ENCODE peak calls at places on chromosomes 2 and 18, in eight cellular contexts. M is mesendoderm, I is tibial nerve, G is colonic mucosa, J is uterus, C is psoas muscle, D is transverse colon, V is LNCaP clone FGC. Y is an unnamed sample.
A peak's percentile ranks its signal among the peaks of the same experiment; 100 is the strongest.

GRCh38 chr18:48140738-48141137 is 210.3 kb upstream of the SMAD2 start:
- DNase-seq in M (no peak), I (no peak), G (no peak), J (no peak), C (no peak), D (no peak), V (no peak), Y (no peak)

GRCh38 chr2:105460048-105460732 is 61.3 kb upstream of the FHL2 start:
- DNase-seq in M (no peak), I (no peak), G (no peak), J (peak; percentile 24), C (no peak), D (no peak), V (peak; percentile 15), Y (no peak)

GRCh38 chr18:57075716-57076400 is 71.0 kb upstream of the BOD1L2 start:
- DNase-seq in M (no peak), I (no peak), G (no peak), J (no peak), C (no peak), D (no peak), V (no peak), Y (no peak)

GRCh38 chr2:141654311-141654710 is 476.5 kb downstream of the LRP1B start:
- DNase-seq in M (no peak), I (no peak), G (no peak), J (no peak), C (no peak), D (no peak), V (no peak), Y (no peak)

GRCh38 chr18:77557030-77557429 is 307.4 kb downstream of the GALR1 start:
- DNase-seq in M (peak; percentile 27), I (no peak), G (no peak), J (no peak), C (no peak), D (no peak), V (no peak), Y (no peak)

GRCh38 chr2:2524340-2524941 is 193.4 kb upstream of the MYT1L start:
- DNase-seq in M (no peak), I (no peak), G (no peak), J (no peak), C (no peak), D (no peak), V (no peak), Y (no peak)

GRCh38 chr18:75546964-75547363 is 119.5 kb upstream of the SMIM21 start:
- DNase-seq in M (peak; percentile 22), I (no peak), G (no peak), J (no peak), C (no peak), D (no peak), V (no peak), Y (no peak)

GRCh38 chr2:48009256-48009655 is 103.0 kb upstream of the FBXO11 start:
- DNase-seq in M (peak; percentile 9), I (no peak), G (no peak), J (no peak), C (no peak), D (no peak), V (no peak), Y (no peak)

GRCh38 chr2:31337860-31338259 is 76.7 kb downstream of the XDH start:
- DNase-seq in M (no peak), I (no peak), G (no peak), J (no peak), C (no peak), D (no peak), V (no peak), Y (no peak)

GRCh38 chr2:102238039-102238756 is 51.4 kb downstream of the IL1RL2 start:
- DNase-seq in M (no peak), I (no peak), G (no peak), J (no peak), C (no peak), D (no peak), V (no peak), Y (no peak)

GRCh38 chr2:85777441-85777861 is 23.7 kb downstream of the ATOH8 start:
- DNase-seq in M (no peak), I (peak; percentile 63), G (no peak), J (no peak), C (peak; percentile 82), D (no peak), V (no peak), Y (no peak)

GRCh38 chr2:241132549-241133435 is 16.5 kb downstream of the PASK start:
- DNase-seq in M (no peak), I (no peak), G (no peak), J (no peak), C (no peak), D (no peak), V (no peak), Y (no peak)

GRCh38 chr2:240184198-240184590 is 43.7 kb upstream of the OTOS start:
- DNase-seq in M (no peak), I (no peak), G (no peak), J (no peak), C (no peak), D (peak; percentile 1), V (no peak), Y (no peak)

GRCh38 chr18:79200546-79201268 is 131.5 kb downstream of the ATP9B start:
- DNase-seq in M (peak; percentile 53), I (peak; percentile 39), G (peak; percentile 29), J (no peak), C (no peak), D (peak; percentile 23), V (no peak), Y (peak; percentile 68)

GRCh38 chr2:226794077-226794670 is 5.4 kb downstream of the IRS1 start:
- DNase-seq in M (no peak), I (no peak), G (no peak), J (no peak), C (no peak), D (no peak), V (no peak), Y (no peak)

GRCh38 chr2:226792155-226792871 is 7.3 kb downstream of the IRS1 start:
- DNase-seq in M (peak; percentile 28), I (no peak), G (peak; percentile 31), J (no peak), C (no peak), D (no peak), V (no peak), Y (no peak)

GRCh38 chr2:226795281-226796011 is 4.2 kb downstream of the IRS1 start:
- DNase-seq in M (no peak), I (no peak), G (no peak), J (peak; percentile 27), C (peak; percentile 76), D (no peak), V (no peak), Y (peak; percentile 45)

GRCh38 chr2:226794751-226795171 is 4.9 kb downstream of the IRS1 start:
- DNase-seq in M (peak; percentile 44), I (no peak), G (peak; percentile 33), J (peak; percentile 23), C (no peak), D (no peak), V (no peak), Y (no peak)

GRCh38 chr2:226793615-226794014 is 6.0 kb downstream of the IRS1 start:
- DNase-seq in M (no peak), I (no peak), G (no peak), J (no peak), C (no peak), D (no peak), V (no peak), Y (no peak)
- H3K4me3 ChIP-seq in M (peak overlapping the region; percentile 6), I (no peak overlapping the region), G (peak overlapping the region; percentile 13), J (peak overlapping the region; percentile 67), C (peak overlapping the region; percentile 89), D (peak overlapping the region; percentile 46), V (no peak overlapping the region), Y (peak overlapping the region; percentile 77)

DNA sequence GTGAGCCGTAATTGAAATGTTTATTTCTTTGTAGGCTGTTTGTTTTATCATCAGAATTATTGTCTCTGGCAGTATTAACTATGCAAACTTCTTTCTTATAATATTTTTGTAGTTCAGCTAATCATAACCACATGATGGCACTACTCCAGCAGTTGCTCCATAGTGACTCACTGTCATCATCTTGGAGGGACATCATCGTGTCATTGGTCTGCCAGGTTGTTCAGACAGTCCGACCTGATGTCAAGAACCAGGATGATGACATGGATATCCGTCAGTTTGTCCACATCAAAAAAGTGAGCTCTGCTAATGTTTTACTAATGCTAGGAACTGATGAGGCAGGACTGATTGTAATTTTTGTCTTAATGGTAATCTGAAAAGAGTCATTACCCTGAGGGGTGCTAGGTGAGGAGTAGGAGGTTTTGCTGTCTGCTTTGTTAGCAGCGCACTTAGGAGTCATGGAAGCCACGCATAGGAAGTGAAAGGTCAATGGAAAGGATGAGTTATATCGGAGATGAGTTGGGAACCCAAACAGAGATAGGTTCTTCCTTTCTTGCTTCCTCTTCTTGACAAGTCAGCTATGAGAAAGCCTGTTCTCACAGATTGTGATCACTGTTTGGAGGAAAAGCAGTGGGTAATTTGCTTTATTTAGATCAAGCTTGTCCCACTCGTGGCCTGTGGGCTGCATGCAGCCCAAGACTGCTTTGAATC is 49.2 kb downstream of the PIKFYVE start:
- DNase-seq in M (no peak), I (peak; percentile 88), G (no peak), J (peak; percentile 48), C (peak; percentile 48), D (no peak), V (no peak), Y (no peak)
- H3K4me3 ChIP-seq in M (no peak overlapping the region), I (no peak overlapping the region), G (no peak overlapping the region), J (no peak overlapping the region), C (no peak overlapping the region), D (no peak overlapping the region), V (no peak overlapping the region), Y (no peak overlapping the region)

GRCh38 chr2:190871539-190871938 is 9.1 kb upstream of the GLS start:
- DNase-seq in M (no peak), I (no peak), G (no peak), J (no peak), C (no peak), D (no peak), V (no peak), Y (no peak)

GRCh38 chr2:190867182-190867581 is 13.4 kb upstream of the GLS start:
- DNase-seq in M (no peak), I (no peak), G (no peak), J (no peak), C (no peak), D (no peak), V (no peak), Y (no peak)

GRCh38 chr2:190864375-190864774 is 16.2 kb upstream of the GLS start:
- DNase-seq in M (no peak), I (no peak), G (no peak), J (no peak), C (no peak), D (no peak), V (no peak), Y (no peak)

GRCh38 chr2:190869721-190870120 is 10.9 kb upstream of the GLS start:
- DNase-seq in M (peak; percentile 79), I (no peak), G (no peak), J (no peak), C (no peak), D (no peak), V (no peak), Y (no peak)

GRCh38 chr2:190867832-190868231 is 12.8 kb upstream of the GLS start:
- DNase-seq in M (no peak), I (no peak), G (no peak), J (no peak), C (no peak), D (no peak), V (no peak), Y (no peak)
- H3K4me3 ChIP-seq in M (no peak overlapping the region), I (no peak overlapping the region), G (no peak overlapping the region), J (no peak overlapping the region), C (no peak overlapping the region), D (no peak overlapping the region), V (no peak overlapping the region), Y (no peak overlapping the region)

DNA sequence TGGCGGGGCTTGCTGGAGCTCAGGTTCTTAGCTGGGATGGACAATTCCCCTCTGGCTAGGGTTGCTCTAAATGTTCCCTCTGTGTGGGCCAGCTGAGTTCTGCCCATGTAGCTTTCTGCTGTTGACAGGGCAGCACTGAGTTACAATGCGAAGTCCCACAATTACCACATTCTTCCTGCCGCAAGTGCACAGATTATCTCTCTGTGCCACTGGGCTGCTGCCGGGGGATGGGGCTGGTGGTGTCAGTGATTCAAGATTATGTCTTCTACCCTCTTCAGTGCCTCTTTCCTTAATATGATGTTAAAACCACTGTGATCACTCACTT is 708.1 kb downstream of the SLC4A3 start:
- DNase-seq in M (no peak), I (no peak), G (no peak), J (no peak), C (no peak), D (no peak), V (no peak), Y (no peak)
- H3K4me3 ChIP-seq in M (no peak overlapping the region), I (no peak overlapping the region), G (no peak overlapping the region), J (no peak overlapping the region), C (no peak overlapping the region), D (no peak overlapping the region), V (no peak overlapping the region), Y (no peak overlapping the region)

Y was measured in lower lobe of right lung.